ENCODE peak calls at places on chromosomes 6 and 20, in six cellular contexts. One of them, this sample, is unnamed.

GRCh38 chr6:9456241-9456658 is 958.6 kb downstream of the TFAP2A start:
- DNase-seq in adrenal gland: no peak
- DNase-seq in testis: no peak
- DNase-seq in breast epithelium: no peak
- DNase-seq in lung: no peak
- DNase-seq in HCT116: no peak
- DNase-seq in this sample: no peak

GRCh38 chr6:55839080-55839479 is 36.3 kb downstream of the BMP5 start:
- DNase-seq in adrenal gland: no peak
- DNase-seq in testis: no peak
- DNase-seq in breast epithelium: no peak
- DNase-seq in lung: no peak
- DNase-seq in HCT116: no peak
- DNase-seq in this sample: no peak

GRCh38 chr6:26199773-26200728 is 112.8 kb downstream of the HFE start:
- DNase-seq in adrenal gland: no peak
- DNase-seq in testis: no peak
- DNase-seq in breast epithelium: no peak
- DNase-seq in lung: no peak
- DNase-seq in HCT116: peak; percentile 27
- DNase-seq in this sample: no peak

GRCh38 chr20:36847009-36847709 is 28.8 kb upstream of the TLDC2 start:
- DNase-seq in adrenal gland: peak; percentile 93
- DNase-seq in testis: peak; percentile 92
- DNase-seq in breast epithelium: peak; percentile 63
- DNase-seq in lung: no peak
- DNase-seq in HCT116: no peak
- DNase-seq in this sample: peak; percentile 14

GRCh38 chr20:36351937-36352336 is 45.8 kb downstream of the DLGAP4 start:
- DNase-seq in adrenal gland: no peak
- DNase-seq in testis: no peak
- DNase-seq in breast epithelium: no peak
- DNase-seq in lung: no peak
- DNase-seq in HCT116: no peak
- DNase-seq in this sample: no peak

GRCh38 chr6:25389501-25389900 is 110.3 kb downstream of the CARMIL1 start:
- DNase-seq in adrenal gland: peak; percentile 21
- DNase-seq in testis: no peak
- DNase-seq in breast epithelium: no peak
- DNase-seq in lung: no peak
- DNase-seq in HCT116: no peak
- DNase-seq in this sample: no peak

GRCh38 chr6:83792846-83793245 is 60.3 kb upstream of the RIPPLY2 start:
- DNase-seq in adrenal gland: no peak
- DNase-seq in testis: no peak
- DNase-seq in breast epithelium: no peak
- DNase-seq in lung: no peak
- DNase-seq in HCT116: no peak
- DNase-seq in this sample: no peak

GRCh38 chr20:46894579-46894958 is at the start of gene EYA2:
- DNase-seq in adrenal gland: no peak
- DNase-seq in testis: peak; percentile 51
- DNase-seq in breast epithelium: no peak
- DNase-seq in lung: no peak
- DNase-seq in HCT116: no peak
- DNase-seq in this sample: no peak

GRCh38 chr6:21110684-21111398 is 482.7 kb upstream of the SOX4 start:
- DNase-seq in adrenal gland: no peak
- DNase-seq in testis: no peak
- DNase-seq in breast epithelium: no peak
- DNase-seq in lung: no peak
- DNase-seq in HCT116: no peak
- DNase-seq in this sample: no peak

GRCh38 chr6:52392944-52393343 is 27.2 kb upstream of the EFHC1 start:
- DNase-seq in adrenal gland: no peak
- DNase-seq in testis: no peak
- DNase-seq in breast epithelium: no peak
- DNase-seq in lung: no peak
- DNase-seq in HCT116: no peak
- DNase-seq in this sample: no peak

GRCh38 chr6:1870267-1870666 is 260.6 kb downstream of the FOXC1 start:
- DNase-seq in adrenal gland: no peak
- DNase-seq in testis: no peak
- DNase-seq in breast epithelium: no peak
- DNase-seq in lung: no peak
- DNase-seq in HCT116: no peak
- DNase-seq in this sample: no peak

GRCh38 chr20:2538931-2539330 is 2.6 kb downstream of the TMC2 start:
- DNase-seq in adrenal gland: no peak
- DNase-seq in testis: peak; percentile 64
- DNase-seq in breast epithelium: no peak
- DNase-seq in lung: peak; percentile 16
- DNase-seq in HCT116: no peak
- DNase-seq in this sample: no peak

DNA sequence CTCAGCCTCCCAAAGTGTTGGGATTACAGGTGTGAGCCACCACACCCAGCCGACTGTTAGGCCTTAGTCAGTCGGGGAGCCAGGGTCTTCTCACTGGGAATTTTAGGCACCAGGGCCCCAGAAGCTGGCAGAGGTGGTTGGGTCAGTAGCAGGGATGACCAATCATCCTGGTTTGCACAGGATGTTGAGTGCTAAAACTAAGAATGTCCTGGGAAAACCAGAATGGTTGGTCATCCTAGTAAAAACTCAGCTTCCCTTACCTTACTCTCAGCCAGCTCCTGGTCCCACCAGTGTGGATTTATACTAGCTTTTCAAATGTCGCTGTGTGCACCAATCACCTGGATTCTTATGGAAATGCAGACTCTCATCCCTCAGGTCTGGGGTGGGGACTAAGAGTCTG is 31.8 kb downstream of the KCNG1 start:
- DNase-seq in adrenal gland: no peak
- DNase-seq in testis: no peak
- DNase-seq in breast epithelium: no peak
- DNase-seq in lung: no peak
- DNase-seq in HCT116: no peak
- DNase-seq in this sample: no peak
- H3K27ac ChIP-seq in adrenal gland: no peak overlapping the region
- H3K27ac ChIP-seq in testis: no peak overlapping the region
- H3K27ac ChIP-seq in breast epithelium: no peak overlapping the region
- H3K27ac ChIP-seq in lung: no peak overlapping the region
- H3K27ac ChIP-seq in HCT116: no peak overlapping the region
- H3K27ac ChIP-seq in this sample: no peak overlapping the region

DNA sequence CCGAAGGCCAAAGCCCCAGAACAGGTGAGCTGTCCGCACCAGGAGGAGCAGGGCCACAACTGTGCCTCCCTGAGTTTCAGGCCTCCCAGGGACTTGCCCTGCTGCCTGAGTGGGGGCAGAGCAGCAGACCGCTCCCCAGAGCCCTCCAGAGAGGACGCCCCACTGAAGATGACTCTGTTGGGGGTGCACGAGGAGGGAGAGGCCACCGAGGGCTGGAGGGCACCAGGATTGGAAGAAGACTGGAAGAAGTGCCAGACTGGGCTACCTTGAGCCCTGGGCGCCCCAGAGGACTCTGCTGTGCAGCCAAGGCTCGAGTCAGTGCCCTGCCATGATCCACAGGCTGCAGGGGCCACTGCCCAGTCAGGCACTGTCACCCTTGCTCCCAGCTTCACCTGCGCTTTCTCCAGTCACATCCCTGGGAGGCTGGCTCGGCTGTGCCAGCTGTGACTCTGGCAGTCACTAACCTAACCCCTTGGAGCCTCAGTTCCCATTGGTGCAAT is 11.3 kb downstream of the CST7 start:
- DNase-seq in adrenal gland: no peak
- DNase-seq in testis: no peak
- DNase-seq in breast epithelium: no peak
- DNase-seq in lung: no peak
- DNase-seq in HCT116: no peak
- DNase-seq in this sample: no peak
- H3K27ac ChIP-seq in adrenal gland: no peak overlapping the region
- H3K27ac ChIP-seq in testis: no peak overlapping the region
- H3K27ac ChIP-seq in breast epithelium: no peak overlapping the region
- H3K27ac ChIP-seq in lung: no peak overlapping the region
- H3K27ac ChIP-seq in HCT116: no peak overlapping the region
- H3K27ac ChIP-seq in this sample: no peak overlapping the region

DNA sequence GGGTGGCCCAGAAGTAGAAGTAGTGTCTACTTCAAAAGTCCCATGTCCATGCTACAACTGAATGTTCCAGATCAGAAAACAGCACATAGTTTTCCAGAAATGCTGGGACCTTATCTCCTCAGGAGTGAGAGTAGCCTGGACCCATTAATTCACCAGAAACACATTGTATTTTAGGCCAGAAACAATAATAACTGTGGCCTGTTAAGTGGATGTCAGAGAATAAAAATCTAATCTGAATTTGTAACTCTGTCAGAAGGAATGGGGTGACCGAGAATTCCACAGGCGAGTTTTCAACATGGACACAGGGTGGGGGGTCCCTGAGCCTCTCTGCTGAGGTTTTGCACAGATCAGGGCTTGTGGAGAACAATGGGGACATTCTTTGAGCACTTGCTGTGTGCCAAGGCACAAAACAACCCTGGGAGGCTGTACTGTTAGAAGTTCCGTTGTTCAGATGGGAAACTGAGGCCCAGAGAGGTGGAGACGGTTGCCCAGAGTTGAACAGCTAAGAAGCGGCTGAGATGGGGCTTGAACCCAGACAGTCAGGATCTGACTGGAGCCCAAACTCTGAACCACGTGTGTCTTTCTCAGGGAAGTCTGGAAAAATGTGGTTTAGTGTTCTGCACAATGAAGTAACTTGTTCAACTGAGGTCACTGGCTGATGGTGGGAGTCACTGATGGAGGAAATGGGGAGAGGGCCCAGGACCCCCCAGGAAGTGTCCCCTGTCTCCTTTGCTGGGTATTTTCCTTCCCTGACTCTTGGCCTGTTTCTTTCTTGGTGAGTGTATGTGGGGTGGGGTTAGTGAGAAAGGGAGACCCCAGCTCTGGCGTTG is 44.2 kb downstream of the SNAI1 start:
- DNase-seq in adrenal gland: no peak
- DNase-seq in testis: no peak
- DNase-seq in breast epithelium: no peak
- DNase-seq in lung: no peak
- DNase-seq in HCT116: no peak
- DNase-seq in this sample: no peak
- H3K27ac ChIP-seq in adrenal gland: no peak overlapping the region
- H3K27ac ChIP-seq in testis: no peak overlapping the region
- H3K27ac ChIP-seq in breast epithelium: peak overlapping the region; percentile 3
- H3K27ac ChIP-seq in lung: peak overlapping the region; percentile 36
- H3K27ac ChIP-seq in HCT116: no peak overlapping the region
- H3K27ac ChIP-seq in this sample: no peak overlapping the region

DNA sequence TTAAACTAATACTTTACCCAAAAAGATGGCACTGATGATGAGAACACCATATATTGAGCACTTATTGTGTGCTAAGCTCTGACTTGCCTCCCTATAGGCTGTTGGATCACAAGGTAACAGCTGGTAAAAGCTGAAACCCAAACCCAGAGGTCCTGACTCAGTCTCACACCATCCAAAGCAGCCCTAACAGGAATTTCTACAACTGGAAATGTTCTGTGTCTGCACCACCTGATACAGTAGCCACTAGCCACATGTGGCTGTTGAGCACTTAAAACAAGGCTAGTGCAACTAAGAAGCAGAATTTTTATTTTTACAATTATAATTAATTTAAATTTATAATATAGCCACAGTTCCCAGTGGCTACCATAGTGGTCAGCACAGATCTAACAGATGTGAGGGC is 15.6 kb upstream of the MATN4 start:
- DNase-seq in adrenal gland: no peak
- DNase-seq in testis: no peak
- DNase-seq in breast epithelium: no peak
- DNase-seq in lung: no peak
- DNase-seq in HCT116: no peak
- DNase-seq in this sample: no peak
- H3K27ac ChIP-seq in adrenal gland: no peak overlapping the region
- H3K27ac ChIP-seq in testis: no peak overlapping the region
- H3K27ac ChIP-seq in breast epithelium: no peak overlapping the region
- H3K27ac ChIP-seq in lung: no peak overlapping the region
- H3K27ac ChIP-seq in HCT116: no peak overlapping the region
- H3K27ac ChIP-seq in this sample: no peak overlapping the region